ENCODE peak calls at places on chromosomes 3 and 15, in six cellular contexts. Y is Calu3, C is HepG2, T is posterior vena cava, H is midbrain, E is adrenal gland. A is an unnamed sample.

GRCh38 chr3:133930341-133930933 is 34.8 kb upstream of the RAB6B start:
- DNase-seq in Y (peak), C (peak), T (no peak), H (peak), E (peak), A (peak)

GRCh38 chr3:185313693-185314246 is 49.2 kb upstream of the MAP3K13 start:
- DNase-seq in Y (no peak), C (no peak), T (no peak), H (no peak), E (peak), A (no peak)

GRCh38 chr3:188391597-188391996 is 237.6 kb downstream of the LPP start:
- DNase-seq in Y (no peak), C (no peak), T (no peak), H (no peak), E (no peak), A (no peak)

GRCh38 chr3:51949121-51949520 is 6.1 kb upstream of the GPR62 start:
- DNase-seq in Y (no peak), C (no peak), T (peak), H (no peak), E (no peak), A (no peak)

GRCh38 chr3:112793311-112794081 is 53.2 kb downstream of the CD200R1L start:
- DNase-seq in Y (no peak), C (no peak), T (no peak), H (no peak), E (no peak), A (no peak)

GRCh38 chr3:102074951-102075350 is 225.6 kb downstream of the NFKBIZ start:
- DNase-seq in Y (no peak), C (no peak), T (no peak), H (no peak), E (no peak), A (no peak)

GRCh38 chr3:144059481-144059880 is 87.9 kb downstream of the DIPK2A start:
- DNase-seq in Y (no peak), C (no peak), T (no peak), H (no peak), E (no peak), A (no peak)

GRCh38 chr3:172446198-172446597 is 2.1 kb downstream of the GHSR start:
- DNase-seq in Y (no peak), C (no peak), T (no peak), H (no peak), E (no peak), A (no peak)

GRCh38 chr3:187740446-187741399 is 4.5 kb downstream of the BCL6 start:
- DNase-seq in Y (peak), C (no peak), T (peak), H (peak), E (peak), A (peak)

GRCh38 chr15:90400005-90400758 is 12.1 kb downstream of the IQGAP1 start:
- DNase-seq in Y (no peak), C (peak), T (no peak), H (no peak), E (no peak), A (no peak)

GRCh38 chr15:91517491-91518200 is 335.9 kb upstream of the SLCO3A1 start:
- DNase-seq in Y (no peak), C (no peak), T (no peak), H (no peak), E (no peak), A (no peak)

GRCh38 chr15:75030023-75030413 is 6.6 kb downstream of the PPCDC start:
- DNase-seq in Y (no peak), C (no peak), T (peak), H (no peak), E (peak), A (peak)